ENCODE peak calls at places on chromosome 6, in eight cellular contexts. T is left ventricle myocardium inferior, D is NCI-H1436 treated with DMSO at 0.1 percent for 48 hours, S is right atrium auricular region, O is cardiac fibroblast, U is body of pancreas, Y is Kasumi-1, Z is kidney tubule cell. M is an unnamed sample.

GRCh38 chr6:138142806-138143205 is 18.9 kb upstream of the ARFGEF3 start:
- DNase-seq in T (no peak), D (no peak), S (no peak), O (no peak), U (no peak), Y (no peak), Z (no peak), M (no peak)

GRCh38 chr6:32785781-32786533 is 22.6 kb upstream of the HLA-DQB2 start:
- DNase-seq in T (no peak), D (no peak), S (no peak), O (peak), U (peak), Y (peak), Z (peak), M (peak)

GRCh38 chr6:165231581-165232276 is 77.7 kb downstream of the C6orf118 start:
- DNase-seq in T (no peak), D (no peak), S (no peak), O (peak), U (no peak), Y (no peak), Z (peak), M (peak)

GRCh38 chr6:106163446-106163965 is 77.4 kb downstream of the PRDM1 start:
- DNase-seq in T (no peak), D (no peak), S (peak), O (peak), U (peak), Y (peak), Z (peak), M (peak)

GRCh38 chr6:71665931-71666330 is 220.4 kb upstream of the RIMS1 start:
- DNase-seq in T (no peak), D (no peak), S (no peak), O (no peak), U (no peak), Y (no peak), Z (no peak), M (no peak)

GRCh38 chr6:35014786-35015185 is 125.7 kb downstream of the ANKS1A start:
- DNase-seq in T (no peak), D (no peak), S (no peak), O (peak), U (no peak), Y (no peak), Z (peak), M (peak)

GRCh38 chr6:53544050-53544499 is 826 bp downstream of the GCLC start:
- DNase-seq in T (no peak), D (no peak), S (no peak), O (peak), U (peak), Y (no peak), Z (peak), M (no peak)

GRCh38 chr6:5095236-5095635 is 10.1 kb downstream of the PPP1R3G start:
- DNase-seq in T (no peak), D (no peak), S (no peak), O (peak), U (no peak), Y (no peak), Z (peak), M (peak)

GRCh38 chr6:105601541-105602174 is 198.8 kb upstream of the PREP start:
- DNase-seq in T (peak), D (no peak), S (peak), O (peak), U (peak), Y (no peak), Z (peak), M (peak)

GRCh38 chr6:98498359-98498758 is 336.0 kb upstream of the POU3F2 start:
- DNase-seq in T (no peak), D (no peak), S (no peak), O (no peak), U (no peak), Y (no peak), Z (no peak), M (no peak)

GRCh38 chr6:20608371-20608770 is 74.1 kb downstream of the CDKAL1 start:
- DNase-seq in T (no peak), D (no peak), S (no peak), O (no peak), U (no peak), Y (peak), Z (no peak), M (no peak)

GRCh38 chr6:125910518-125910917 is 46.1 kb upstream of the HINT3 start:
- DNase-seq in T (no peak), D (no peak), S (no peak), O (peak), U (no peak), Y (no peak), Z (peak), M (peak)

GRCh38 chr6:146339716-146340115 is 203.9 kb upstream of the RAB32 start:
- DNase-seq in T (no peak), D (no peak), S (no peak), O (peak), U (no peak), Y (no peak), Z (peak), M (peak)

GRCh38 chr6:76422814-76423213 is 350.4 kb upstream of the IMPG1 start:
- DNase-seq in T (no peak), D (no peak), S (no peak), O (no peak), U (no peak), Y (no peak), Z (no peak), M (no peak)

GRCh38 chr6:35145757-35146156 is 4.6 kb upstream of the TCP11 start:
- DNase-seq in T (no peak), D (no peak), S (no peak), O (no peak), U (no peak), Y (no peak), Z (no peak), M (no peak)

GRCh38 chr6:126657556-126658129 is 317.7 kb downstream of the CENPW start:
- DNase-seq in T (no peak), D (no peak), S (no peak), O (peak), U (no peak), Y (peak), Z (peak), M (peak)

GRCh38 chr6:113858605-113859348 is 1.6 kb downstream of the MARCKS start:
- DNase-seq in T (peak), D (peak), S (peak), O (peak), U (peak), Y (peak), Z (peak), M (peak)

GRCh38 chr6:27375613-27376079 is 12.9 kb upstream of the ZNF391 start:
- DNase-seq in T (no peak), D (no peak), S (no peak), O (peak), U (no peak), Y (no peak), Z (no peak), M (no peak)

GRCh38 chr6:11826779-11827178 is 48.2 kb upstream of the ADTRP start:
- DNase-seq in T (no peak), D (no peak), S (no peak), O (no peak), U (no peak), Y (no peak), Z (no peak), M (no peak)

GRCh38 chr6:42726026-42726425 is 3.6 kb upstream of the PRPH2 start:
- DNase-seq in T (no peak), D (no peak), S (no peak), O (no peak), U (no peak), Y (no peak), Z (no peak), M (no peak)

GRCh38 chr6:36862164-36862847 is 12.3 kb downstream of the PPIL1 start:
- DNase-seq in T (no peak), D (no peak), S (no peak), O (no peak), U (no peak), Y (no peak), Z (no peak), M (no peak)

GRCh38 chr6:20424679-20425078 is 23.0 kb downstream of the E2F3 start:
- DNase-seq in T (no peak), D (no peak), S (no peak), O (peak), U (no peak), Y (no peak), Z (no peak), M (peak)

GRCh38 chr6:137155830-137156229 is 17.6 kb downstream of the IL22RA2 start:
- DNase-seq in T (no peak), D (no peak), S (no peak), O (peak), U (no peak), Y (peak), Z (peak), M (peak)

GRCh38 chr6:136927313-136927712 is 5.2 kb downstream of the SLC35D3 start:
- DNase-seq in T (no peak), D (no peak), S (no peak), O (peak), U (peak), Y (peak), Z (peak), M (peak)

GRCh38 chr6:124961784-124962611 is at the start of gene RNF217:
- DNase-seq in T (peak), D (no peak), S (peak), O (peak), U (peak), Y (peak), Z (peak), M (peak)

GRCh38 chr6:148203970-148204369 is 138.7 kb upstream of the SASH1 start:
- DNase-seq in T (no peak), D (no peak), S (no peak), O (peak), U (no peak), Y (peak), Z (no peak), M (peak)

GRCh38 chr6:20403080-20403765 is 1.5 kb downstream of the E2F3 start:
- DNase-seq in T (peak), D (no peak), S (peak), O (peak), U (peak), Y (peak), Z (peak), M (peak)

GRCh38 chr6:166540631-166541331 is 45.7 kb downstream of the RAMACL start:
- DNase-seq in T (no peak), D (no peak), S (no peak), O (peak), U (no peak), Y (no peak), Z (no peak), M (no peak)

M was measured in amniotic epithelial cell.